ENCODE peak calls at places on chromosomes 13 and 19, in eight cellular contexts. C is effector memory CD4-positive, alpha-beta T cell; H is Peyer's patch; T is WERI-Rb-1; J is ELR; X is stimulated activated CD4-positive, alpha-beta T cell treated with anti-CD3 and anti-CD28 coated beads, Interleukin-12 subunit alpha, Interleukin-12 subunit beta, amount 100 ng/mL, for 48 hours; Y is activated CD4-positive, CD25-positive, alpha-beta regulatory T cell treated with anti-CD3 and anti-CD28 coated beads, Interleukin-2, amount 50 U/mL, for 16 hours; I is HFF-Myc. D is an unnamed sample.

GRCh38 chr13:68190826-68191225 is 960.7 kb upstream of the PCDH9 start:
- DNase-seq in H (no peak), J (peak), T (no peak), C (no peak), I (no peak), X (no peak), Y (no peak), D (no peak)

GRCh38 chr19:10402441-10403038 is 802 bp downstream of the CDC37 start:
- DNase-seq in H (no peak), Y (no peak), T (no peak), I (no peak), X (no peak), C (peak), J (peak), D (no peak)

GRCh38 chr19:11142528-11143171 is 12.9 kb downstream of the SPC24 start:
- DNase-seq in X (no peak), J (peak), H (peak), T (no peak), I (peak), C (no peak), Y (no peak), D (no peak)

GRCh38 chr19:33546656-33547055 is 25.1 kb upstream of the PEPD start:
- DNase-seq in C (no peak), X (no peak), I (no peak), T (no peak), H (no peak), J (no peak), Y (no peak), D (no peak)

GRCh38 chr13:30370916-30371521 is 51.3 kb upstream of the UBE2L5 start:
- DNase-seq in T (no peak), Y (no peak), I (no peak), J (no peak), H (no peak), C (no peak), X (no peak), D (no peak)

GRCh38 chr19:51367565-51368365 is 1.0 kb downstream of the CLDND2 start:
- DNase-seq in T (peak), I (peak), H (peak), Y (peak), X (peak), C (peak), J (peak), D (peak)

GRCh38 chr13:85798999-85799646 is at the start of gene SLITRK6:
- DNase-seq in Y (no peak), C (no peak), I (peak), T (peak), H (no peak), J (peak), X (no peak), D (no peak)

GRCh38 chr19:5695649-5696195 is 5.6 kb downstream of the RPL36 start:
- DNase-seq in T (no peak), X (no peak), Y (no peak), H (no peak), I (no peak), J (no peak), C (no peak), D (no peak)

GRCh38 chr13:30884543-30884942 is 21.5 kb upstream of the MEDAG start:
- DNase-seq in I (no peak), Y (no peak), T (no peak), C (no peak), H (no peak), J (no peak), X (no peak), D (no peak)

GRCh38 chr19:32876919-32877285 is 7.3 kb upstream of the SLC7A9 start:
- DNase-seq in H (no peak), J (peak), T (no peak), I (no peak), Y (no peak), X (no peak), C (no peak), D (no peak)

GRCh38 chr13:59391696-59392095 is 772.0 kb downstream of the DIAPH3 start:
- DNase-seq in C (peak), J (peak), I (peak), H (peak), T (peak), Y (no peak), X (peak), D (peak)

GRCh38 chr19:15274477-15274876 is 42.2 kb upstream of the EPHX3 start:
- DNase-seq in T (no peak), X (no peak), I (no peak), J (no peak), Y (no peak), C (no peak), H (no peak), D (no peak)

GRCh38 chr13:30576528-30576927 is 41.2 kb upstream of the USPL1 start:
- DNase-seq in C (peak), I (no peak), Y (no peak), X (no peak), T (no peak), H (no peak), J (peak), D (peak)

GRCh38 chr13:22915442-22916082 is 265.2 kb upstream of the SGCG start:
- DNase-seq in H (no peak), Y (no peak), C (no peak), T (no peak), I (no peak), J (peak), X (no peak), D (no peak)

GRCh38 chr19:1401138-1401888 is at the start of gene GAMT:
- DNase-seq in J (peak), Y (no peak), T (peak), C (peak), H (peak), I (no peak), X (peak), D (peak)

GRCh38 chr19:33216198-33216830 is 9.3 kb downstream of the SLC7A10 start:
- DNase-seq in I (no peak), X (no peak), C (no peak), Y (no peak), J (no peak), H (no peak), T (no peak), D (no peak)

D was measured in activated T-helper 1 cell treated with anti-CD3 and anti-CD28 coated beads, Interleukin-2, amount 50 U/mL, for 16 hours.